ENCODE peak calls at places on chromosome 12, in ten cellular contexts. F is NCI-H510A; R is nucleus accumbens; H is activated T-cell treated with anti-CD3 and anti-CD28 coated beads, Interleukin-2, amount 50 U/mL, for 72 hours; G is aorta; I is DMS153; A is dorsolateral prefrontal cortex; C is Calu3; L is NCI-H1092; Q is neural progenitor cell. W is an unnamed sample.

GRCh38 chr12:33439587-33440011 is at the start of gene SYT10:
- DNase-seq in H (no peak), I (peak; percentile 50), R (no peak), L (peak; percentile 15), F (no peak), A (no peak), C (peak; percentile 30), Q (peak; percentile 89), G (peak; percentile 41), W (peak; percentile 87)

GRCh38 chr12:124651508-124652273 is 84.3 kb upstream of the NCOR2 start:
- DNase-seq in Q (no peak), G (no peak), R (no peak), I (no peak), A (no peak), L (no peak), H (no peak), C (no peak), F (no peak), W (no peak)

GRCh38 chr12:3611853-3612703 is 121.1 kb downstream of the PRMT8 start:
- DNase-seq in H (no peak), A (peak; percentile 59), I (peak; percentile 20), G (no peak), C (no peak), Q (no peak), F (no peak), L (no peak), R (no peak), W (no peak)

GRCh38 chr12:96193725-96194571 is at the start of gene ELK3:
- DNase-seq in F (peak; percentile 45), Q (peak; percentile 71), I (peak; percentile 39), H (peak; percentile 59), L (peak; percentile 22), C (peak; percentile 65), R (no peak), A (peak; percentile 19), G (peak; percentile 81), W (peak; percentile 59)

GRCh38 chr12:120902846-120903381 is 1.2 kb downstream of the SPPL3 start:
- DNase-seq in H (no peak), F (no peak), C (no peak), Q (no peak), R (no peak), I (no peak), G (no peak), L (no peak), A (no peak), W (no peak)

GRCh38 chr12:126258190-126258589 is 1193.0 kb downstream of the AACS start:
- DNase-seq in L (no peak), I (no peak), Q (no peak), A (no peak), G (no peak), C (no peak), H (no peak), F (no peak), R (no peak), W (no peak)

GRCh38 chr12:27456618-27457017 is 10.1 kb downstream of the SMCO2 start:
- DNase-seq in L (no peak), C (peak; percentile 34), Q (no peak), F (no peak), R (no peak), H (no peak), A (no peak), I (no peak), G (no peak), W (no peak)

GRCh38 chr12:31204995-31205582 is 120.9 kb downstream of the SINHCAF start:
- DNase-seq in A (no peak), H (no peak), C (peak; percentile 41), Q (no peak), F (no peak), L (no peak), I (no peak), G (no peak), R (no peak), W (no peak)

GRCh38 chr12:93582351-93582750 is 9.9 kb downstream of the SOCS2 start:
- DNase-seq in R (no peak), F (no peak), Q (no peak), C (no peak), L (no peak), G (no peak), H (no peak), A (no peak), I (no peak), W (no peak)

GRCh38 chr12:13049816-13050215 is 5.6 kb downstream of the FAM234B start:
- DNase-seq in R (no peak), G (no peak), L (no peak), H (no peak), C (no peak), I (no peak), F (no peak), Q (no peak), A (no peak), W (no peak)

GRCh38 chr12:40697566-40698257 is 5.5 kb downstream of the CNTN1 start:
- DNase-seq in Q (no peak), R (no peak), I (peak; percentile 73), G (no peak), A (no peak), F (no peak), L (no peak), C (no peak), H (no peak), W (no peak)

GRCh38 chr12:10719482-10719881 is 3.6 kb downstream of the YBX3 start:
- DNase-seq in A (no peak), L (no peak), H (no peak), F (no peak), I (no peak), C (no peak), R (no peak), G (no peak), Q (no peak), W (no peak)

GRCh38 chr12:12784911-12785814 is at the start of gene APOLD1:
- DNase-seq in Q (peak; percentile 17), I (no peak), F (no peak), G (no peak), H (no peak), A (no peak), C (no peak), L (no peak), R (no peak), W (peak; percentile 77)

GRCh38 chr12:13198240-13198639 is 1.7 kb downstream of the EMP1 start:
- DNase-seq in R (no peak), F (no peak), G (no peak), A (no peak), H (no peak), Q (no peak), I (no peak), C (no peak), L (no peak), W (no peak)

GRCh38 chr12:96454396-96454795 is 35.0 kb upstream of the CFAP54 start:
- DNase-seq in H (no peak), R (no peak), A (no peak), C (no peak), G (no peak), F (no peak), I (no peak), L (no peak), Q (no peak), W (no peak)

GRCh38 chr12:62792526-62792925 is 142.4 kb downstream of the PPM1H start:
- DNase-seq in G (no peak), R (no peak), A (no peak), Q (no peak), I (no peak), L (no peak), H (no peak), C (no peak), F (no peak), W (no peak)

GRCh38 chr12:28026701-28027100 is 54.2 kb upstream of the PTHLH start:
- DNase-seq in R (no peak), Q (no peak), F (no peak), H (no peak), L (no peak), C (no peak), I (no peak), A (no peak), G (no peak), W (no peak)

GRCh38 chr12:26298785-26299621 is 103.6 kb downstream of the SSPN start:
- DNase-seq in A (no peak), Q (no peak), F (no peak), I (no peak), R (no peak), C (peak; percentile 32), G (no peak), H (peak; percentile 9), L (no peak), W (no peak)

GRCh38 chr12:31732926-31733548 is 4.2 kb upstream of the AMN1 start:
- DNase-seq in F (no peak), G (no peak), C (peak; percentile 68), R (no peak), H (peak; percentile 81), L (no peak), Q (no peak), A (no peak), I (no peak), W (peak; percentile 91)

W was measured in H9.